ENCODE peak calls at places on chromosomes 2 and 18, in four cellular contexts. One of them, this sample, is unnamed.

GRCh38 chr2:201654611-201655384 is 11.5 kb upstream of the TMEM237 start:
- DNase-seq in GM12878: no peak
- DNase-seq in cardiac muscle cell: no peak
- DNase-seq in suprapubic skin: no peak
- DNase-seq in this sample: no peak

GRCh38 chr2:54386993-54387590 is 69.0 kb upstream of the SPTBN1 start:
- DNase-seq in cardiac muscle cell: no peak
- DNase-seq in GM12878: no peak
- DNase-seq in suprapubic skin: no peak
- DNase-seq in this sample: no peak

GRCh38 chr2:127193948-127194267 is 26.2 kb downstream of the CYP27C1 start:
- DNase-seq in GM12878: no peak
- DNase-seq in cardiac muscle cell: no peak
- DNase-seq in suprapubic skin: no peak
- DNase-seq in this sample: no peak

GRCh38 chr2:72694715-72695496 is 130.9 kb downstream of the EXOC6B start:
- DNase-seq in GM12878: no peak
- DNase-seq in suprapubic skin: no peak
- DNase-seq in cardiac muscle cell: peak; percentile 82
- DNase-seq in this sample: peak; percentile 71

GRCh38 chr2:105781274-105781673 is 36.6 kb downstream of the NCK2 start:
- DNase-seq in cardiac muscle cell: no peak
- DNase-seq in GM12878: no peak
- DNase-seq in suprapubic skin: no peak
- DNase-seq in this sample: no peak

GRCh38 chr2:240856151-240856980 is 12.3 kb upstream of the AGXT start:
- DNase-seq in suprapubic skin: peak; percentile 78
- DNase-seq in cardiac muscle cell: no peak
- DNase-seq in GM12878: no peak
- DNase-seq in this sample: peak; percentile 67

GRCh38 chr2:83844490-83844889 is 614.6 kb downstream of the SUCLG1 start:
- DNase-seq in GM12878: no peak
- DNase-seq in cardiac muscle cell: no peak
- DNase-seq in suprapubic skin: no peak
- DNase-seq in this sample: no peak

GRCh38 chr2:99881901-99882591 is 260.3 kb downstream of the AFF3 start:
- DNase-seq in GM12878: no peak
- DNase-seq in cardiac muscle cell: peak; percentile 77
- DNase-seq in suprapubic skin: no peak
- DNase-seq in this sample: no peak

GRCh38 chr2:131105156-131105949 is at the start of gene PLEKHB2:
- DNase-seq in GM12878: peak; percentile 66
- DNase-seq in suprapubic skin: peak; percentile 93
- DNase-seq in cardiac muscle cell: peak; percentile 89
- DNase-seq in this sample: peak; percentile 95

GRCh38 chr2:25421746-25422431 is 80.2 kb upstream of the DNMT3A start:
- DNase-seq in cardiac muscle cell: no peak
- DNase-seq in suprapubic skin: no peak
- DNase-seq in GM12878: no peak
- DNase-seq in this sample: no peak

GRCh38 chr2:126798276-126799140 is 100.2 kb upstream of the TEX51 start:
- DNase-seq in cardiac muscle cell: no peak
- DNase-seq in GM12878: no peak
- DNase-seq in suprapubic skin: peak; percentile 8
- DNase-seq in this sample: peak; percentile 45

GRCh38 chr2:214810670-214811069 is 1.2 kb upstream of the BARD1 start:
- DNase-seq in GM12878: no peak
- DNase-seq in cardiac muscle cell: no peak
- DNase-seq in suprapubic skin: no peak
- DNase-seq in this sample: no peak

GRCh38 chr2:226423498-226423960 is 376.1 kb downstream of the IRS1 start:
- DNase-seq in suprapubic skin: no peak
- DNase-seq in cardiac muscle cell: no peak
- DNase-seq in GM12878: no peak
- DNase-seq in this sample: no peak

GRCh38 chr2:8956789-8957188 is 46.7 kb downstream of the MBOAT2 start:
- DNase-seq in cardiac muscle cell: no peak
- DNase-seq in GM12878: no peak
- DNase-seq in suprapubic skin: no peak
- DNase-seq in this sample: no peak

GRCh38 chr2:100482741-100483140 is 12.5 kb downstream of the NMS start:
- DNase-seq in suprapubic skin: no peak
- DNase-seq in cardiac muscle cell: no peak
- DNase-seq in GM12878: no peak
- DNase-seq in this sample: no peak

GRCh38 chr2:3399829-3400228 is 20.3 kb downstream of the TRAPPC12 start:
- DNase-seq in suprapubic skin: no peak
- DNase-seq in cardiac muscle cell: no peak
- DNase-seq in GM12878: no peak
- DNase-seq in this sample: no peak

GRCh38 chr2:1477196-1478040 is 64.2 kb downstream of the TPO start:
- DNase-seq in cardiac muscle cell: no peak
- DNase-seq in suprapubic skin: peak; percentile 64
- DNase-seq in GM12878: no peak
- DNase-seq in this sample: no peak

GRCh38 chr2:141455877-141456276 is 674.9 kb downstream of the LRP1B start:
- DNase-seq in suprapubic skin: no peak
- DNase-seq in GM12878: no peak
- DNase-seq in cardiac muscle cell: no peak
- DNase-seq in this sample: no peak

GRCh38 chr2:75309596-75310290 is 110.4 kb upstream of the TACR1 start:
- DNase-seq in suprapubic skin: no peak
- DNase-seq in cardiac muscle cell: no peak
- DNase-seq in GM12878: no peak
- DNase-seq in this sample: no peak

GRCh38 chr2:168583064-168583709 is 127.1 kb downstream of the CERS6 start:
- DNase-seq in suprapubic skin: no peak
- DNase-seq in GM12878: no peak
- DNase-seq in cardiac muscle cell: no peak
- DNase-seq in this sample: no peak

GRCh38 chr2:85819811-85820510 is 66.2 kb downstream of the ATOH8 start:
- DNase-seq in suprapubic skin: no peak
- DNase-seq in cardiac muscle cell: no peak
- DNase-seq in GM12878: no peak
- DNase-seq in this sample: no peak

GRCh38 chr2:86048888-86049287 is 56.8 kb downstream of the POLR1A start:
- DNase-seq in GM12878: no peak
- DNase-seq in suprapubic skin: peak; percentile 73
- DNase-seq in cardiac muscle cell: no peak
- DNase-seq in this sample: peak; percentile 48

GRCh38 chr2:237507478-237507877 is 20.4 kb downstream of the MLPH start:
- DNase-seq in GM12878: no peak
- DNase-seq in cardiac muscle cell: no peak
- DNase-seq in suprapubic skin: no peak
- DNase-seq in this sample: no peak

GRCh38 chr18:47187721-47188120 is 11.6 kb upstream of the IER3IP1 start:
- DNase-seq in suprapubic skin: no peak
- DNase-seq in cardiac muscle cell: no peak
- DNase-seq in GM12878: no peak
- DNase-seq in this sample: no peak

GRCh38 chr2:15708161-15708560 is 116.5 kb downstream of the DDX1 start:
- DNase-seq in cardiac muscle cell: no peak
- DNase-seq in GM12878: no peak
- DNase-seq in suprapubic skin: no peak
- DNase-seq in this sample: no peak

GRCh38 chr2:207819021-207819687 is 49.4 kb upstream of the FZD5 start:
- DNase-seq in GM12878: no peak
- DNase-seq in suprapubic skin: no peak
- DNase-seq in cardiac muscle cell: no peak
- DNase-seq in this sample: no peak

GRCh38 chr2:240203842-240204270 is 63.4 kb upstream of the OTOS start:
- DNase-seq in suprapubic skin: peak; percentile 53
- DNase-seq in cardiac muscle cell: no peak
- DNase-seq in GM12878: no peak
- DNase-seq in this sample: no peak

GRCh38 chr2:99297990-99298389 is 3.0 kb downstream of the LYG1 start:
- DNase-seq in cardiac muscle cell: no peak
- DNase-seq in GM12878: no peak
- DNase-seq in suprapubic skin: no peak
- DNase-seq in this sample: no peak

GRCh38 chr2:217279571-217279970 is 419.7 kb upstream of the TNP1 start:
- DNase-seq in cardiac muscle cell: no peak
- DNase-seq in suprapubic skin: no peak
- DNase-seq in GM12878: no peak
- DNase-seq in this sample: no peak

GRCh38 chr18:73258375-73259087 is 390.7 kb upstream of the NETO1 start:
- DNase-seq in GM12878: no peak
- DNase-seq in suprapubic skin: no peak
- DNase-seq in cardiac muscle cell: no peak
- DNase-seq in this sample: no peak

GRCh38 chr2:37854676-37855282 is 70.3 kb upstream of the RMDN2 start:
- DNase-seq in cardiac muscle cell: no peak
- DNase-seq in suprapubic skin: no peak
- DNase-seq in GM12878: no peak
- DNase-seq in this sample: no peak

GRCh38 chr2:37855283-37856041 is 69.6 kb upstream of the RMDN2 start:
- DNase-seq in suprapubic skin: no peak
- DNase-seq in GM12878: no peak
- DNase-seq in cardiac muscle cell: no peak
- DNase-seq in this sample: no peak

GRCh38 chr2:37857485-37858196 is 67.4 kb upstream of the RMDN2 start:
- DNase-seq in suprapubic skin: no peak
- DNase-seq in GM12878: no peak
- DNase-seq in cardiac muscle cell: no peak
- DNase-seq in this sample: no peak

GRCh38 chr2:37858197-37858711 is 66.8 kb upstream of the RMDN2 start:
- DNase-seq in suprapubic skin: no peak
- DNase-seq in cardiac muscle cell: peak; percentile 62
- DNase-seq in GM12878: no peak
- DNase-seq in this sample: no peak

GRCh38 chr2:37856101-37856751 is 68.9 kb upstream of the RMDN2 start:
- DNase-seq in cardiac muscle cell: no peak
- DNase-seq in GM12878: no peak
- DNase-seq in suprapubic skin: no peak
- DNase-seq in this sample: no peak
- TF ChIP-seq CTCF in cardiac muscle cell: no peak
- TF ChIP-seq CTCF in GM12878: no peak
- TF ChIP-seq CTCF in suprapubic skin: no peak
- TF ChIP-seq CTCF in this sample: no peak

GRCh38 chr2:55611997-55612396 is 5.4 kb downstream of the PPP4R3B start:
- DNase-seq in GM12878: no peak
- DNase-seq in cardiac muscle cell: no peak
- DNase-seq in suprapubic skin: no peak
- DNase-seq in this sample: no peak
- TF ChIP-seq CTCF in GM12878: no peak
- TF ChIP-seq CTCF in cardiac muscle cell: no peak
- TF ChIP-seq CTCF in suprapubic skin: no peak
- TF ChIP-seq CTCF in this sample: no peak

GRCh38 chr2:69950241-69950640 is 11.2 kb downstream of the ASPRV1 start:
- DNase-seq in cardiac muscle cell: no peak
- DNase-seq in GM12878: no peak
- DNase-seq in suprapubic skin: no peak
- DNase-seq in this sample: no peak
- TF ChIP-seq CTCF in cardiac muscle cell: no peak
- TF ChIP-seq CTCF in GM12878: no peak
- TF ChIP-seq CTCF in suprapubic skin: no peak
- TF ChIP-seq CTCF in this sample: no peak

GRCh38 chr2:23363268-23363667 is 21.7 kb upstream of the KLHL29 start:
- DNase-seq in suprapubic skin: no peak
- DNase-seq in cardiac muscle cell: no peak
- DNase-seq in GM12878: no peak
- DNase-seq in this sample: no peak

GRCh38 chr2:23361185-23361584 is 23.8 kb upstream of the KLHL29 start:
- DNase-seq in GM12878: no peak
- DNase-seq in cardiac muscle cell: no peak
- DNase-seq in suprapubic skin: no peak
- DNase-seq in this sample: no peak

GRCh38 chr2:23363831-23364230 is 21.1 kb upstream of the KLHL29 start:
- DNase-seq in cardiac muscle cell: no peak
- DNase-seq in GM12878: no peak
- DNase-seq in suprapubic skin: no peak
- DNase-seq in this sample: no peak

GRCh38 chr2:23367760-23368159 is 17.2 kb upstream of the KLHL29 start:
- DNase-seq in GM12878: no peak
- DNase-seq in suprapubic skin: no peak
- DNase-seq in cardiac muscle cell: no peak
- DNase-seq in this sample: no peak

GRCh38 chr2:23366720-23367119 is 18.3 kb upstream of the KLHL29 start:
- DNase-seq in cardiac muscle cell: no peak
- DNase-seq in suprapubic skin: no peak
- DNase-seq in GM12878: no peak
- DNase-seq in this sample: no peak
- TF ChIP-seq CTCF in cardiac muscle cell: no peak
- TF ChIP-seq CTCF in suprapubic skin: no peak
- TF ChIP-seq CTCF in GM12878: no peak
- TF ChIP-seq CTCF in this sample: no peak

GRCh38 chr2:120831891-120832290 is 96.2 kb downstream of the GLI2 start:
- DNase-seq in suprapubic skin: no peak
- DNase-seq in cardiac muscle cell: no peak
- DNase-seq in GM12878: no peak
- DNase-seq in this sample: no peak

GRCh38 chr2:120829633-120830025 is 94.0 kb downstream of the GLI2 start:
- DNase-seq in cardiac muscle cell: no peak
- DNase-seq in GM12878: no peak
- DNase-seq in suprapubic skin: no peak
- DNase-seq in this sample: no peak

GRCh38 chr2:120830096-120830830 is 94.6 kb downstream of the GLI2 start:
- DNase-seq in suprapubic skin: no peak
- DNase-seq in GM12878: no peak
- DNase-seq in cardiac muscle cell: no peak
- DNase-seq in this sample: no peak

GRCh38 chr2:120832296-120833070 is 96.8 kb downstream of the GLI2 start:
- DNase-seq in suprapubic skin: no peak
- DNase-seq in GM12878: no peak
- DNase-seq in cardiac muscle cell: no peak
- DNase-seq in this sample: no peak

DNA sequence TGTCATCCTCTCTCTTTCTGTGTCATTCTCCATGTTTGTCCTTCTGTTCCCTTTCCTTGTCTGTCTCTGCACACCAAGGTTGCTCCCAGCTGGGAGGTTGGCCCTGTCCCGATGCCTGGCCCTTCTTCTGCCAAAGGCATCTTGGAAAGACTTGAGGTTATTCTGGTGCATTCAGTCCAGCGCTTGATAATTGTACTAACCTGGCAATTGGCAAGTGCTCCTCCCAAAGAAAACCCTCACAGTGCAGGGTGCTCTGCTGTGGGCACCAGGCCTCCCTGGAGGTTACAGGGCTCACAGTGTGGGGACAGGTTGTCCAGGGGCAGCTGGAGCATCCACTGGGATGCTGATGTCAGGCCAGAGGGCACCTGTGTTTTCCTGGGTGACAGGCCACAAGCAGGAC is 95.4 kb downstream of the GLI2 start:
- DNase-seq in GM12878: no peak
- DNase-seq in suprapubic skin: no peak
- DNase-seq in cardiac muscle cell: no peak
- DNase-seq in this sample: no peak
- TF ChIP-seq CTCF in GM12878: no peak
- TF ChIP-seq CTCF in suprapubic skin: no peak
- TF ChIP-seq CTCF in cardiac muscle cell: no peak
- TF ChIP-seq CTCF in this sample: no peak

This sample was measured in type B pancreatic cell.